ENCODE peak calls at places on chromosomes 6 and 20, in six cellular contexts. N is HL-60, M is H1, T is K562, K is SK-N-SH, O is GM12878. V is an unnamed sample.

GRCh38 chr20:53586640-53587039 is 7.0 kb downstream of the ZNF217 start:
- DNase-seq in O (no peak), T (no peak), K (no peak), N (no peak), M (no peak), V (no peak)

GRCh38 chr6:109872549-109872948 is 105.6 kb upstream of the GPR6 start:
- DNase-seq in T (no peak), O (no peak), M (no peak), N (no peak), K (no peak), V (no peak)

GRCh38 chr20:62536731-62537401 is 61.1 kb upstream of the GATA5 start:
- DNase-seq in M (no peak), O (no peak), N (no peak), T (no peak), K (no peak), V (no peak)

GRCh38 chr6:96898241-96898851 is 655 bp upstream of the NDUFAF4 start:
- DNase-seq in N (no peak), O (no peak), M (no peak), T (peak; percentile 16), K (peak; percentile 3), V (no peak)

GRCh38 chr6:156980948-156981347 is 203.8 kb downstream of the ARID1B start:
- DNase-seq in O (no peak), T (no peak), K (no peak), N (no peak), M (no peak), V (no peak)

GRCh38 chr6:120431841-120432240 is 902.4 kb downstream of the TBC1D32 start:
- DNase-seq in O (no peak), N (no peak), T (no peak), M (no peak), K (no peak), V (no peak)

GRCh38 chr20:43492101-43492500 is 15.4 kb upstream of the L3MBTL1 start:
- DNase-seq in M (no peak), N (no peak), O (peak; percentile 56), K (no peak), T (no peak), V (no peak)

GRCh38 chr6:38355519-38355918 is 284.2 kb downstream of the BTBD9 start:
- DNase-seq in O (no peak), K (no peak), M (no peak), N (no peak), T (no peak), V (no peak)

GRCh38 chr20:45358282-45359068 is 4.5 kb upstream of the SYS1 start:
- DNase-seq in N (peak; percentile 84), T (no peak), K (no peak), O (no peak), M (no peak), V (peak; percentile 64)

GRCh38 chr6:45437441-45437820 is 59.7 kb upstream of the SUPT3H start:
- DNase-seq in T (no peak), O (no peak), K (no peak), N (no peak), M (no peak), V (no peak)

GRCh38 chr6:123316733-123317323 is 319.9 kb downstream of the TRDN start:
- DNase-seq in T (peak; percentile 22), N (no peak), K (peak; percentile 0), M (no peak), O (no peak), V (peak; percentile 9)

GRCh38 chr20:43842126-43843020 is 72.3 kb upstream of the TOX2 start:
- DNase-seq in N (no peak), K (no peak), O (no peak), M (peak; percentile 35), T (no peak), V (no peak)

GRCh38 chr6:153074761-153075160 is 56.3 kb downstream of the RGS17 start:
- DNase-seq in K (no peak), O (no peak), T (no peak), M (no peak), N (no peak), V (no peak)

GRCh38 chr6:121890307-121890910 is 455.0 kb downstream of the GJA1 start:
- DNase-seq in K (no peak), T (no peak), N (no peak), O (no peak), M (no peak), V (no peak)

GRCh38 chr6:9186148-9186547 is 750.8 kb upstream of the SLC35B3 start:
- DNase-seq in N (peak; percentile 1), M (no peak), T (no peak), O (no peak), K (no peak), V (no peak)

GRCh38 chr20:2248837-2249236 is 47.0 kb upstream of the TGM3 start:
- DNase-seq in O (no peak), T (no peak), N (no peak), M (no peak), K (no peak), V (no peak)

GRCh38 chr20:12928755-12929401 is 79.9 kb upstream of the SPTLC3 start:
- DNase-seq in M (no peak), T (no peak), K (no peak), O (no peak), N (no peak), V (peak; percentile 91)

GRCh38 chr6:22877946-22878705 is 308.8 kb downstream of the HDGFL1 start:
- DNase-seq in K (no peak), M (no peak), T (no peak), N (no peak), O (no peak), V (no peak)

GRCh38 chr6:145034664-145035063 is 700.7 kb downstream of the EPM2A start:
- DNase-seq in K (no peak), N (no peak), M (no peak), T (no peak), O (no peak), V (no peak)

GRCh38 chr20:58403272-58403671 is 14.2 kb downstream of the VAPB start:
- DNase-seq in T (no peak), N (no peak), K (no peak), M (no peak), O (no peak), V (no peak)

GRCh38 chr20:58402827-58403226 is 13.8 kb downstream of the VAPB start:
- DNase-seq in M (no peak), O (peak; percentile 21), K (no peak), N (no peak), T (no peak), V (no peak)

GRCh38 chr20:58402305-58402704 is 13.3 kb downstream of the VAPB start:
- DNase-seq in T (no peak), O (no peak), N (no peak), M (no peak), K (no peak), V (no peak)

GRCh38 chr20:58399926-58400325 is 10.9 kb downstream of the VAPB start:
- DNase-seq in K (no peak), O (no peak), T (no peak), N (no peak), M (no peak), V (no peak)

GRCh38 chr20:58401123-58401639 is 12.2 kb downstream of the VAPB start:
- DNase-seq in T (no peak), K (no peak), N (no peak), M (no peak), O (no peak), V (no peak)
- TF ChIP-seq GABPA in T (no peak), K (no peak), N (no peak), M (no peak), O (no peak), V (no peak)

DNA sequence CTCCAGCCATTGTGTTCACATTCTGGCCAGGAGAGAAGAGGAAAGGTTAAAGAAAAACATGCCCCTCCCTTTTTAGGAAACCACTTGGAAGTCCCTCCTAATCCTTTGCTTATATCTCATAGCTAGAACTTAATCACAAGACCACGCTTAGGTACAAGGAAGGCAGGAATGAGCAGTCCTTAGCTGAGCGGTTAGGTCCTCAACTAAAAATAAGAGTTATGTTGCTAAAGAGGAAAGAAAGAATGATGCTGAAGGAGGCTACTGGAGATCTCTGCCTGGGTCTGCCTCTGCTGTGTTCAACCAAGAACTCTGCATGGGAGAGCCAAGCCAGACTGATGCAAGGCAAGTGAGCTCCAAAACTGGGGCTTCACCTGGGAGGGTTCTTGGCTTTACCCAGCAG is 11.6 kb upstream of the ARFGEF2 start:
- DNase-seq in K (no peak), N (no peak), T (no peak), O (no peak), M (no peak), V (no peak)
- TF ChIP-seq GABPA in K (no peak), N (no peak), T (no peak), O (no peak), M (no peak), V (no peak)

DNA sequence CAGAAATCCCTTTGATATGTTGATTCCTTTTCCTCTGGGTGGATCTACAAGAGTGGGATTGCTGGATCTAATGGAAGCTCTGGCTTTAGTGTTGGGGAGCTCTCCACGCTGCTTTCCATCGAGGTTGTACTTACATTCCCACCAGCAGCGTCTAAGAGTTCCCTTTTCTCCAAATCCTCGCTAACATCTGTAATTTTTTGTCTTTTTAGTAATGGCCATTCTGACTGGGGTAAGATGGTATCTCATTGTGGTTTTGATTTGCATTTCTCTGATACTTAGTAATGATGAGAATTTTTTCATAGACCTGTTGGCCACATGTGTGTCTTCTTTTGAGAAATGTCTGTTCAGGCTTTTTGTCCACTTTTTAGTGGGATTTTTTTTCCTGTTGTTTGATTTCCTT is 103.9 kb downstream of the PSMB1 start:
- DNase-seq in N (no peak), O (no peak), M (no peak), T (no peak), K (no peak), V (no peak)
- TF ChIP-seq GABPA in N (no peak), O (no peak), M (no peak), T (no peak), K (no peak), V (no peak)

GRCh38 chr6:119152187-119152586 is 73.7 kb upstream of the FAM184A start:
- DNase-seq in T (no peak), K (no peak), N (no peak), M (no peak), O (no peak), V (no peak)

GRCh38 chr6:119145111-119145510 is 66.6 kb upstream of the FAM184A start:
- DNase-seq in K (no peak), N (no peak), T (no peak), M (peak; percentile 28), O (no peak), V (no peak)

GRCh38 chr6:119147101-119148053 is 68.9 kb upstream of the FAM184A start:
- DNase-seq in M (peak; percentile 41), K (no peak), N (peak; percentile 81), T (peak; percentile 89), O (peak; percentile 60), V (peak; percentile 92)

GRCh38 chr6:119148825-119149525 is 70.5 kb upstream of the FAM184A start:
- DNase-seq in N (no peak), K (no peak), M (peak; percentile 16), T (no peak), O (no peak), V (no peak)

DNA sequence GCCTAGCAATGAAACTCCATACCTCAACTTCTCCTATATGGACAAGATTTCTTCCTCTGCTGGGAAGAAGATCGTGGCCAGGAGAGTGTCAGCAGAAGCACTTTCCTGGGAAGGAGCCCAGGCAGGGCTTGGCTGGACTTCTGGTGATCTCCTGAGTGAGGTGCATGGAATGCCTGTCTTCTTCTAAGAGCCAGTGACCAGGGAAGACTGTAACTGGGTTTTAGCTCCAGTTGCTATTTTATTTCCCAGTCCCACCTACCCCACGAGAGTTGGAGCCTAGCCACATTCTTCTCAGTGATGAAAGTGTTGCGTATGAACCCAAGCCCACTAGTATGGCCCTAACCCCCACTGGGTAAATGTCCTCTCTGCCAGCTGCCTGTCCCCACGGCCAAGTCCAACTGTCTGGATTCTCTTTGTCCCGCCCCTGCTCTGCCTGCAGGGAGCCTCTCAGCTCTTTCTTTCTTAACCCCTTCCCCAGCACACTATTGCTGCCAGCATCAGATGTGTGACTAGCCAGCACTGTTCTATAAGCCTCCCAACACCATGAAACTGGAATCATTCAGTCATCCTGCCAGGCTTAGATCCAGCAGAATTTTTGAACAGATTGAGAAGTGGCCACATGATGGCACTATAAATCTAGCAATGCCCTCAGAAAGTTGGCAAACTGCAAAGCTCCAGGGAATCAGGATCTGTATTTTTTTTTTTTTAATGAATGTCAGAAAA is 69.8 kb upstream of the FAM184A start:
- DNase-seq in M (peak; percentile 47), T (peak; percentile 31), K (peak; percentile 66), N (no peak), O (no peak), V (peak; percentile 79)
- TF ChIP-seq GABPA in M (no peak), T (no peak), K (no peak), N (no peak), O (no peak), V (no peak)

V was measured in HepG2.